ENCODE peak calls at places on chromosomes 16 and 17, in five cellular contexts. One of them, this sample, is unnamed.

GRCh38 chr17:50129946-50130777 is at the start of gene SAMD14:
- DNase-seq in sigmoid colon: no peak
- DNase-seq in HCT116: no peak
- DNase-seq in body of pancreas: no peak
- DNase-seq in tibial nerve: no peak
- DNase-seq in this sample: no peak

GRCh38 chr17:81951785-81952684 is 5.0 kb upstream of the MYADML2 start:
- DNase-seq in sigmoid colon: no peak
- DNase-seq in HCT116: no peak
- DNase-seq in body of pancreas: no peak
- DNase-seq in tibial nerve: no peak
- DNase-seq in this sample: no peak

GRCh38 chr16:82735696-82736095 is 108.9 kb downstream of the CDH13 start:
- DNase-seq in sigmoid colon: no peak
- DNase-seq in HCT116: no peak
- DNase-seq in body of pancreas: no peak
- DNase-seq in tibial nerve: no peak
- DNase-seq in this sample: no peak

GRCh38 chr17:71983828-71984227 is 137.0 kb upstream of the SOX9 start:
- DNase-seq in sigmoid colon: no peak
- DNase-seq in HCT116: no peak
- DNase-seq in body of pancreas: no peak
- DNase-seq in tibial nerve: no peak
- DNase-seq in this sample: no peak

GRCh38 chr17:43791589-43791988 is 11.4 kb downstream of the CFAP97D1 start:
- DNase-seq in sigmoid colon: no peak
- DNase-seq in HCT116: peak; percentile 82
- DNase-seq in body of pancreas: peak; percentile 57
- DNase-seq in tibial nerve: no peak
- DNase-seq in this sample: no peak

GRCh38 chr16:46620265-46621005 is 744 bp downstream of the SHCBP1 start:
- DNase-seq in sigmoid colon: no peak
- DNase-seq in HCT116: no peak
- DNase-seq in body of pancreas: no peak
- DNase-seq in tibial nerve: no peak
- DNase-seq in this sample: no peak

GRCh38 chr17:49836111-49837030 is 11.5 kb downstream of the TAC4 start:
- DNase-seq in sigmoid colon: no peak
- DNase-seq in HCT116: no peak
- DNase-seq in body of pancreas: peak; percentile 46
- DNase-seq in tibial nerve: no peak
- DNase-seq in this sample: no peak

GRCh38 chr17:78826836-78827509 is 13.6 kb downstream of the USP36 start:
- DNase-seq in sigmoid colon: peak; percentile 70
- DNase-seq in HCT116: no peak
- DNase-seq in body of pancreas: peak; percentile 53
- DNase-seq in tibial nerve: no peak
- DNase-seq in this sample: no peak

GRCh38 chr17:40058865-40059264 is 3.9 kb upstream of the THRA start:
- DNase-seq in sigmoid colon: no peak
- DNase-seq in HCT116: no peak
- DNase-seq in body of pancreas: no peak
- DNase-seq in tibial nerve: no peak
- DNase-seq in this sample: no peak

GRCh38 chr17:4853195-4853762 is 20.1 kb downstream of the MINK1 start:
- DNase-seq in sigmoid colon: no peak
- DNase-seq in HCT116: no peak
- DNase-seq in body of pancreas: no peak
- DNase-seq in tibial nerve: no peak
- DNase-seq in this sample: no peak

GRCh38 chr17:3935825-3936355 is 19.6 kb upstream of the P2RX1 start:
- DNase-seq in sigmoid colon: no peak
- DNase-seq in HCT116: no peak
- DNase-seq in body of pancreas: no peak
- DNase-seq in tibial nerve: no peak
- DNase-seq in this sample: no peak

GRCh38 chr17:73998246-73999220 is 204.9 kb upstream of the RPL38 start:
- DNase-seq in sigmoid colon: no peak
- DNase-seq in HCT116: peak; percentile 35
- DNase-seq in body of pancreas: peak; percentile 64
- DNase-seq in tibial nerve: peak; percentile 15
- DNase-seq in this sample: no peak

GRCh38 chr17:45013021-45013997 is 38.1 kb downstream of the DCAKD start:
- DNase-seq in sigmoid colon: peak; percentile 75
- DNase-seq in HCT116: no peak
- DNase-seq in body of pancreas: peak; percentile 42
- DNase-seq in tibial nerve: no peak
- DNase-seq in this sample: no peak

GRCh38 chr16:89237733-89238132 is 20.2 kb downstream of the ZNF778 start:
- DNase-seq in sigmoid colon: no peak
- DNase-seq in HCT116: no peak
- DNase-seq in body of pancreas: no peak
- DNase-seq in tibial nerve: no peak
- DNase-seq in this sample: no peak

GRCh38 chr17:81869221-81870154 is 1.6 kb downstream of the ARHGDIA start:
- DNase-seq in sigmoid colon: peak; percentile 73
- DNase-seq in HCT116: no peak
- DNase-seq in body of pancreas: peak; percentile 52
- DNase-seq in tibial nerve: no peak
- DNase-seq in this sample: no peak

GRCh38 chr16:68284847-68285246 is 20.5 kb downstream of the SLC7A6 start:
- DNase-seq in sigmoid colon: no peak
- DNase-seq in HCT116: no peak
- DNase-seq in body of pancreas: no peak
- DNase-seq in tibial nerve: no peak
- DNase-seq in this sample: no peak

GRCh38 chr17:16259926-16260325 is 42.9 kb downstream of the PIGL start:
- DNase-seq in sigmoid colon: no peak
- DNase-seq in HCT116: no peak
- DNase-seq in body of pancreas: no peak
- DNase-seq in tibial nerve: no peak
- DNase-seq in this sample: no peak

GRCh38 chr17:29760279-29760721 is 137.6 kb upstream of the CORO6 start:
- DNase-seq in sigmoid colon: no peak
- DNase-seq in HCT116: no peak
- DNase-seq in body of pancreas: no peak
- DNase-seq in tibial nerve: no peak
- DNase-seq in this sample: no peak

GRCh38 chr16:28096974-28097373 is 33.5 kb upstream of the GSG1L start:
- DNase-seq in sigmoid colon: peak; percentile 60
- DNase-seq in HCT116: no peak
- DNase-seq in body of pancreas: no peak
- DNase-seq in tibial nerve: no peak
- DNase-seq in this sample: peak; percentile 84

GRCh38 chr16:73068546-73069401 is 20.8 kb upstream of the ZFHX3 start:
- DNase-seq in sigmoid colon: peak; percentile 93
- DNase-seq in HCT116: no peak
- DNase-seq in body of pancreas: peak; percentile 74
- DNase-seq in tibial nerve: no peak
- DNase-seq in this sample: peak; percentile 91

GRCh38 chr16:66020642-66021041 is 345.8 kb upstream of the CDH5 start:
- DNase-seq in sigmoid colon: no peak
- DNase-seq in HCT116: no peak
- DNase-seq in body of pancreas: no peak
- DNase-seq in tibial nerve: no peak
- DNase-seq in this sample: peak; percentile 55

GRCh38 chr16:81005644-81006471 is 827 bp downstream of the CMC2 start:
- DNase-seq in sigmoid colon: no peak
- DNase-seq in HCT116: peak; percentile 21
- DNase-seq in body of pancreas: no peak
- DNase-seq in tibial nerve: peak; percentile 53
- DNase-seq in this sample: peak; percentile 95

GRCh38 chr17:8707591-8708453 is 36.8 kb downstream of the CCDC42 start:
- DNase-seq in sigmoid colon: no peak
- DNase-seq in HCT116: no peak
- DNase-seq in body of pancreas: peak; percentile 32
- DNase-seq in tibial nerve: no peak
- DNase-seq in this sample: no peak

GRCh38 chr17:79534851-79535727 is 75.8 kb downstream of the RBFOX3 start:
- DNase-seq in sigmoid colon: no peak
- DNase-seq in HCT116: no peak
- DNase-seq in body of pancreas: no peak
- DNase-seq in tibial nerve: no peak
- DNase-seq in this sample: no peak

GRCh38 chr17:48439875-48440505 is 10.0 kb upstream of the SKAP1 start:
- DNase-seq in sigmoid colon: no peak
- DNase-seq in HCT116: no peak
- DNase-seq in body of pancreas: peak; percentile 44
- DNase-seq in tibial nerve: no peak
- DNase-seq in this sample: no peak

GRCh38 chr17:48792033-48792798 is 24.8 kb downstream of the TTLL6 start:
- DNase-seq in sigmoid colon: no peak
- DNase-seq in HCT116: no peak
- DNase-seq in body of pancreas: no peak
- DNase-seq in tibial nerve: no peak
- DNase-seq in this sample: no peak

GRCh38 chr16:85202051-85202601 is 89.9 kb upstream of the CIBAR2 start:
- DNase-seq in sigmoid colon: no peak
- DNase-seq in HCT116: no peak
- DNase-seq in body of pancreas: no peak
- DNase-seq in tibial nerve: no peak
- DNase-seq in this sample: no peak

GRCh38 chr16:84223456-84223855 is 16.4 kb downstream of the KCNG4 start:
- DNase-seq in sigmoid colon: no peak
- DNase-seq in HCT116: no peak
- DNase-seq in body of pancreas: no peak
- DNase-seq in tibial nerve: no peak
- DNase-seq in this sample: no peak

GRCh38 chr17:39772415-39772814 is 34.7 kb downstream of the GRB7 start:
- DNase-seq in sigmoid colon: no peak
- DNase-seq in HCT116: no peak
- DNase-seq in body of pancreas: no peak
- DNase-seq in tibial nerve: no peak
- DNase-seq in this sample: no peak

GRCh38 chr17:20145567-20145966 is 136.4 kb downstream of the SPECC1 start:
- DNase-seq in sigmoid colon: no peak
- DNase-seq in HCT116: no peak
- DNase-seq in body of pancreas: no peak
- DNase-seq in tibial nerve: no peak
- DNase-seq in this sample: no peak

GRCh38 chr17:413706-414440 is 61.3 kb upstream of the RPH3AL start:
- DNase-seq in sigmoid colon: no peak
- DNase-seq in HCT116: no peak
- DNase-seq in body of pancreas: no peak
- DNase-seq in tibial nerve: no peak
- DNase-seq in this sample: no peak
- TF ChIP-seq POLR2A in sigmoid colon: no peak
- TF ChIP-seq POLR2A in HCT116: no peak
- TF ChIP-seq POLR2A in body of pancreas: no peak
- TF ChIP-seq POLR2A in tibial nerve: no peak
- TF ChIP-seq POLR2A in this sample: no peak

GRCh38 chr16:3059041-3059722 is 6.3 kb upstream of the IL32 start:
- DNase-seq in sigmoid colon: peak; percentile 91
- DNase-seq in HCT116: peak; percentile 60
- DNase-seq in body of pancreas: peak; percentile 96
- DNase-seq in tibial nerve: peak; percentile 42
- DNase-seq in this sample: peak; percentile 96
- TF ChIP-seq POLR2A in sigmoid colon: no peak
- TF ChIP-seq POLR2A in HCT116: no peak
- TF ChIP-seq POLR2A in body of pancreas: peak; percentile 45
- TF ChIP-seq POLR2A in tibial nerve: no peak
- TF ChIP-seq POLR2A in this sample: no peak

DNA sequence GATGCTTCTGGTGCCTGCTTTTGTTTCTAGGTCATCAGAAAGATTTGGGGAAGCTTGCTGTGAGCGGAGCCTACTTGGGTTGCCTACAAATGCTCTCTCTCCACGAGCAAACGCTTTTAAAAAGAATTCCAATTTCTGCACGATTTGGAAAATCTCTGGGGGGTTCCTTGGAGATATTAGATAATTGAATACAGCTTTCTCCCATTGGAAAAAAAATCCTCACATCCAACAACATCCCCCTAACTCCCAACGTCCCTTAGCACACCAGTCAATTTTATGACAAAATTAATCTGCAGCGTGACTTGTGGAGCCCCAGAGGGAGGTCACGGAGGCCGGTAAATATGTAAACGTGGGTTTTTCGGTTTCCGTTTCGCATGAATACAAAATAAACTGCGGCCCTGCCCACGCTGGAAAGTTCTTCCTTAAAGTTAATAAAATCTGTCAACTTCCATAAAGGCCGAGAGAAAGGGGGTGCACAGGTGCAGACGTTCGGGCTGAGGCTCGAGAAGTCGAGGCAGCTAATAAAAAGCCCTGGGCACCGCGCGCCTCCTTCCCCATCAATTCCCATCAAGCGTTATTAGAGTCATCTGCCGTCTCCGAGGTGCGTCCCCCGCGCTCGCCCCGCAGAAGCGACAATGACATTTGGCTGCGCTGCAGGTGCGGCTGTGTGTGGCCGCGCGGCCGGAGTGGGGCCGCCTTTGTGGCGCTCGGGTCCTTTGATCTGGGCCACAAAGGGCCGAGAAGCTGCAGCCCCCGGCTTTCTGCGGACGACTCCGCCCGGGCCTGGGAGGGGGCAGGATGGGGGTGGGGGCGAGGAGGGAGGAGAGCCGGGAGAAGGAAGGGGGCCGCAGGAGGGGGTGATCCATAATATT is 37.6 kb downstream of the SALL1 start:
- DNase-seq in sigmoid colon: no peak
- DNase-seq in HCT116: no peak
- DNase-seq in body of pancreas: no peak
- DNase-seq in tibial nerve: no peak
- DNase-seq in this sample: no peak
- TF ChIP-seq POLR2A in sigmoid colon: no peak
- TF ChIP-seq POLR2A in HCT116: no peak
- TF ChIP-seq POLR2A in body of pancreas: no peak
- TF ChIP-seq POLR2A in tibial nerve: no peak
- TF ChIP-seq POLR2A in this sample: no peak

DNA sequence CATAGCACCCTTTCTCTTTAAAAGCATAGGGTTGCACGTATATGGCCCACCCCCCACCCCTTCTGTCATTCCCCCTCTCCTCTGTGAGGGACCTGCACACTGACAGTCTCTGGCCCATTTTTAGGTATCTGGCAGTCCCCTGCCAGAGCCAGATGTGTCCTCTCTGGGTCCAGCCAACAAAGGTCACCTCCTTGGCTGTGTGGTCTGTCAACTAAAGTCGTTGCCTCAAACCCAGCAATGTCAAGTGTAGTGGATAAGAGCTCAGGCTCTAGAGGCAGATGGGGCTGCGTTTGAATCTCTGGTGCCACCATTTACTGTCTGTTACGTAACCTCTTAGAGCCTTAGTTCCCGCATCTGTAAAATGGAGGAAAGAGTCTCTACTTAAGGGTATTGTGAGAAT is 211.5 kb downstream of the MSI2 start:
- DNase-seq in sigmoid colon: no peak
- DNase-seq in HCT116: no peak
- DNase-seq in body of pancreas: no peak
- DNase-seq in tibial nerve: no peak
- DNase-seq in this sample: no peak
- TF ChIP-seq POLR2A in sigmoid colon: no peak
- TF ChIP-seq POLR2A in HCT116: no peak
- TF ChIP-seq POLR2A in body of pancreas: no peak
- TF ChIP-seq POLR2A in tibial nerve: no peak
- TF ChIP-seq POLR2A in this sample: no peak